ENCODE peak calls at places on chromosome 17, in ten cellular contexts. M is tibial nerve, H is uterus, T is sigmoid colon, B is IMR-90, U is erythroblast, P is ovary, W is H1, I is prostate gland, O is spleen. Y is an unnamed sample.
A peak's percentile ranks its signal among the peaks of the same experiment; 100 is the strongest.

GRCh38 chr17:54452666-54453348 is 447.8 kb upstream of the TOM1L1 start:
- DNase-seq in M (no peak), H (no peak), T (no peak), B (no peak), U (no peak), P (no peak), W (no peak), I (no peak), O (no peak), Y (no peak)

GRCh38 chr17:72967963-72968585 is 124.4 kb downstream of the SLC39A11 start:
- DNase-seq in M (no peak), H (no peak), T (no peak), B (peak; percentile 10), U (no peak), P (no peak), W (no peak), I (no peak), O (no peak), Y (no peak)

GRCh38 chr17:60087882-60088669 is 9.4 kb upstream of the HEATR6 start:
- DNase-seq in M (no peak), H (no peak), T (no peak), B (no peak), U (peak; percentile 48), P (no peak), W (no peak), I (no peak), O (no peak), Y (peak; percentile 95)

GRCh38 chr17:51765558-51766145 is 392.9 kb downstream of the CA10 start:
- DNase-seq in M (no peak), H (no peak), T (no peak), B (no peak), U (no peak), P (no peak), W (no peak), I (no peak), O (no peak), Y (no peak)

GRCh38 chr17:65181237-65182061 is 44.3 kb downstream of the RGS9 start:
- DNase-seq in M (no peak), H (no peak), T (no peak), B (no peak), U (no peak), P (no peak), W (no peak), I (no peak), O (no peak), Y (no peak)

GRCh38 chr17:31548709-31549108 is 157.2 kb downstream of the RAB11FIP4 start:
- DNase-seq in M (no peak), H (no peak), T (no peak), B (no peak), U (peak; percentile 63), P (no peak), W (no peak), I (no peak), O (peak; percentile 51), Y (no peak)

GRCh38 chr17:42422958-42423712 is at the start of gene CAVIN1:
- DNase-seq in M (peak; percentile 99), H (peak; percentile 100), T (peak; percentile 100), B (peak; percentile 98), U (peak; percentile 65), P (peak; percentile 100), W (peak; percentile 89), I (peak; percentile 99), O (peak; percentile 91), Y (peak; percentile 92)

GRCh38 chr17:34305061-34305460 is 14.2 kb upstream of the CCL8 start:
- DNase-seq in M (no peak), H (no peak), T (no peak), B (no peak), U (no peak), P (no peak), W (no peak), I (no peak), O (no peak), Y (no peak)

GRCh38 chr17:67068999-67069398 is 24.6 kb downstream of the CACNG1 start:
- DNase-seq in M (no peak), H (no peak), T (no peak), B (peak; percentile 7), U (no peak), P (no peak), W (no peak), I (no peak), O (no peak), Y (no peak)

GRCh38 chr17:58703137-58703846 is 10.9 kb downstream of the RAD51C start:
- DNase-seq in M (no peak), H (no peak), T (no peak), B (peak; percentile 76), U (no peak), P (no peak), W (no peak), I (no peak), O (no peak), Y (peak; percentile 32)

GRCh38 chr17:75763613-75764416 is 1.2 kb downstream of the GALK1 start:
- DNase-seq in M (no peak), H (no peak), T (no peak), B (no peak), U (no peak), P (peak; percentile 41), W (no peak), I (no peak), O (peak; percentile 79), Y (no peak)

GRCh38 chr17:75765981-75766380 is 989 bp upstream of the GALK1 start:
- DNase-seq in M (no peak), H (no peak), T (no peak), B (no peak), U (no peak), P (peak; percentile 34), W (no peak), I (no peak), O (peak; percentile 73), Y (no peak)

GRCh38 chr17:75764417-75764710 is 628 bp downstream of the GALK1 start:
- DNase-seq in M (no peak), H (no peak), T (no peak), B (no peak), U (no peak), P (no peak), W (no peak), I (no peak), O (no peak), Y (no peak)

GRCh38 chr17:75763269-75763607 is 1.8 kb downstream of the GALK1 start:
- DNase-seq in M (no peak), H (no peak), T (peak; percentile 67), B (no peak), U (no peak), P (no peak), W (no peak), I (no peak), O (no peak), Y (no peak)

GRCh38 chr17:75764711-75765421 is at the start of gene GALK1:
- DNase-seq in M (peak; percentile 66), H (peak; percentile 76), T (peak; percentile 89), B (peak; percentile 55), U (peak; percentile 81), P (peak; percentile 77), W (no peak), I (peak; percentile 59), O (peak; percentile 96), Y (peak; percentile 93)
- TF ChIP-seq POLR2A in M (peak; percentile 57), H (peak; percentile 71), T (peak; percentile 22), B (peak; percentile 28), U (no peak), P (peak; percentile 52), W (no peak), I (peak; percentile 68), O (no peak), Y (peak; percentile 70)

GRCh38 chr17:45935197-45935709 is 40.9 kb downstream of the MAPT start:
- DNase-seq in M (no peak), H (no peak), T (no peak), B (no peak), U (no peak), P (no peak), W (no peak), I (no peak), O (no peak), Y (no peak)

GRCh38 chr17:45934044-45934979 is 40.0 kb downstream of the MAPT start:
- DNase-seq in M (no peak), H (no peak), T (no peak), B (no peak), U (no peak), P (no peak), W (no peak), I (no peak), O (no peak), Y (no peak)

GRCh38 chr17:45929344-45929743 is 35.0 kb downstream of the MAPT start:
- DNase-seq in M (no peak), H (no peak), T (no peak), B (no peak), U (no peak), P (no peak), W (no peak), I (no peak), O (no peak), Y (no peak)

GRCh38 chr17:45930420-45930951 is 36.1 kb downstream of the MAPT start:
- DNase-seq in M (no peak), H (no peak), T (no peak), B (no peak), U (no peak), P (no peak), W (no peak), I (no peak), O (no peak), Y (no peak)

GRCh38 chr17:45931677-45932076 is 37.3 kb downstream of the MAPT start:
- DNase-seq in M (no peak), H (no peak), T (no peak), B (no peak), U (no peak), P (no peak), W (no peak), I (no peak), O (no peak), Y (no peak)
- TF ChIP-seq POLR2A in M (no peak), H (no peak), T (no peak), B (no peak), U (no peak), P (no peak), W (no peak), I (no peak), O (no peak), Y (no peak)

GRCh38 chr17:40361925-40362695 is 2.4 kb downstream of the GJD3 start:
- DNase-seq in M (no peak), H (no peak), T (peak; percentile 66), B (no peak), U (no peak), P (no peak), W (no peak), I (no peak), O (no peak), Y (no peak)
- TF ChIP-seq POLR2A in M (no peak), H (no peak), T (no peak), B (no peak), U (no peak), P (no peak), W (no peak), I (no peak), O (no peak), Y (no peak)

DNA sequence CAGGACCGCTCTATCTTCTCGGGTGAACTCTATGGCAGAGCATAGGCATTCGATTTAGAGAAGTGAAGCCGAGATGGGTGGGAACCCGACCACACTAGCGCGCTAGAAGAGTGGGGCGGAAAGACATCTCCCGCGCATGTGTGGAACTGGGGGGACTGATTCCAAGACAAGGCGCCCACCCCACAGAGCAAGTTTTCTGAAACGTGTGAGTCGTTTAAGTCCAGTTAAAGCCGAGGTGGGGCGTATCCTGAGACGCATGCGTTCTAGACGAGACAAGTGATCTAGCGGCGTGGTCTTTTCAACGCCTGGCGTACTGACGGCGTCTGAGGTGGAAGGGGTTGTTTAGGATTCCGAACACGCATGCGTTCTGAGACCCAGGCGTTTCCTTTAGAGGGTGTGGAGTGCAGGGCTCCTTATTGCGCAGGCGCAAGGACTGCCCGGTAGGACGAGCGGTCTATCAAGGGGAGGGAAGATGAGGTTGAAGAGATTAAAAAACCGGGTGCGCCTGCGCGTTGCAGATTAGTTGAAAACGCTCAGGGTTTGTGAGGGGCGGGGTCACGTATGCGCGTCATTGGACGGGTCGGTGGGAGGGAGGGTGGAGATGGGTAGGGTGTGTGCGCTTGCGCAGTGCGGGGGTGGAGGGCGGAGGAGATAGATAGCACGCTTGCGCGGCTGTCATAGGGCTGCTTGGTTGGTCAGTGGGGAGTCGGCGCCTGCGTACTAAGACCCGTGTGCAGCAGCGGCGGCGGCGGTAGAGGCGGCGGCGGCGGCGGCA is at the start of gene EIF5A:
- DNase-seq in M (peak; percentile 98), H (peak; percentile 100), T (peak; percentile 100), B (peak; percentile 100), U (peak; percentile 100), P (peak; percentile 100), W (peak; percentile 100), I (peak; percentile 99), O (peak; percentile 100), Y (peak; percentile 99)
- TF ChIP-seq POLR2A in M (peak; percentile 92), H (peak; percentile 96), T (peak; percentile 86), B (peak; percentile 69), U (peak; percentile 95), P (peak; percentile 90), W (peak; percentile 62), I (peak; percentile 94), O (peak; percentile 91), Y (peak; percentile 55)

Y was measured in H54.